ENCODE peak calls at places on chromosomes 12 and 14, in nine cellular contexts. One of them, this sample, is unnamed.

GRCh38 chr12:1542599-1542998 is 51.8 kb downstream of the FBXL14 start:
- DNase-seq in sciatic nerve: no peak
- DNase-seq in COR-L47: no peak
- DNase-seq in KG1: no peak
- DNase-seq in iris pigment epithelial cell: no peak
- DNase-seq in progenitor cell of endocrine pancreas: no peak
- DNase-seq in neuronal stem cell: no peak
- DNase-seq in H7: no peak
- DNase-seq in stimulated activated CD4-positive, alpha-beta T cell treated with anti-CD3 and anti-CD28 coated beads, Interleukin-1b, Interleukin-23, amount 100 ng/mL, for 1 hour: no peak
- DNase-seq in this sample: no peak

GRCh38 chr12:92047058-92047826 is 98.4 kb downstream of the BTG1 start:
- DNase-seq in KG1: no peak
- DNase-seq in progenitor cell of endocrine pancreas: no peak
- DNase-seq in stimulated activated CD4-positive, alpha-beta T cell treated with anti-CD3 and anti-CD28 coated beads, Interleukin-1b, Interleukin-23, amount 100 ng/mL, for 1 hour: no peak
- DNase-seq in iris pigment epithelial cell: no peak
- DNase-seq in H7: no peak
- DNase-seq in neuronal stem cell: no peak
- DNase-seq in sciatic nerve: no peak
- DNase-seq in COR-L47: no peak
- DNase-seq in this sample: peak

GRCh38 chr12:50240096-50240791 is 43.1 kb downstream of the LIMA1 start:
- DNase-seq in progenitor cell of endocrine pancreas: no peak
- DNase-seq in iris pigment epithelial cell: no peak
- DNase-seq in KG1: no peak
- DNase-seq in COR-L47: no peak
- DNase-seq in sciatic nerve: no peak
- DNase-seq in H7: no peak
- DNase-seq in neuronal stem cell: no peak
- DNase-seq in stimulated activated CD4-positive, alpha-beta T cell treated with anti-CD3 and anti-CD28 coated beads, Interleukin-1b, Interleukin-23, amount 100 ng/mL, for 1 hour: no peak
- DNase-seq in this sample: no peak

GRCh38 chr12:96177013-96177412 is 17.2 kb upstream of the ELK3 start:
- DNase-seq in iris pigment epithelial cell: peak
- DNase-seq in neuronal stem cell: no peak
- DNase-seq in stimulated activated CD4-positive, alpha-beta T cell treated with anti-CD3 and anti-CD28 coated beads, Interleukin-1b, Interleukin-23, amount 100 ng/mL, for 1 hour: peak
- DNase-seq in KG1: no peak
- DNase-seq in COR-L47: no peak
- DNase-seq in sciatic nerve: no peak
- DNase-seq in progenitor cell of endocrine pancreas: no peak
- DNase-seq in H7: no peak
- DNase-seq in this sample: no peak

GRCh38 chr12:132622437-132623071 is 4.0 kb downstream of the P2RX2 start:
- DNase-seq in COR-L47: no peak
- DNase-seq in H7: no peak
- DNase-seq in KG1: no peak
- DNase-seq in sciatic nerve: no peak
- DNase-seq in neuronal stem cell: no peak
- DNase-seq in progenitor cell of endocrine pancreas: no peak
- DNase-seq in iris pigment epithelial cell: peak
- DNase-seq in stimulated activated CD4-positive, alpha-beta T cell treated with anti-CD3 and anti-CD28 coated beads, Interleukin-1b, Interleukin-23, amount 100 ng/mL, for 1 hour: no peak
- DNase-seq in this sample: no peak

GRCh38 chr14:51732494-51733080 is 80.9 kb downstream of the FRMD6 start:
- DNase-seq in KG1: no peak
- DNase-seq in neuronal stem cell: no peak
- DNase-seq in H7: no peak
- DNase-seq in progenitor cell of endocrine pancreas: no peak
- DNase-seq in iris pigment epithelial cell: no peak
- DNase-seq in COR-L47: no peak
- DNase-seq in stimulated activated CD4-positive, alpha-beta T cell treated with anti-CD3 and anti-CD28 coated beads, Interleukin-1b, Interleukin-23, amount 100 ng/mL, for 1 hour: no peak
- DNase-seq in sciatic nerve: no peak
- DNase-seq in this sample: no peak

GRCh38 chr14:29752221-29752923 is 175.3 kb downstream of the PRKD1 start:
- DNase-seq in stimulated activated CD4-positive, alpha-beta T cell treated with anti-CD3 and anti-CD28 coated beads, Interleukin-1b, Interleukin-23, amount 100 ng/mL, for 1 hour: no peak
- DNase-seq in sciatic nerve: no peak
- DNase-seq in KG1: no peak
- DNase-seq in COR-L47: no peak
- DNase-seq in progenitor cell of endocrine pancreas: no peak
- DNase-seq in H7: no peak
- DNase-seq in neuronal stem cell: no peak
- DNase-seq in iris pigment epithelial cell: no peak
- DNase-seq in this sample: no peak

GRCh38 chr12:41684997-41685396 is 459.7 kb downstream of the GXYLT1 start:
- DNase-seq in KG1: no peak
- DNase-seq in progenitor cell of endocrine pancreas: no peak
- DNase-seq in iris pigment epithelial cell: no peak
- DNase-seq in COR-L47: no peak
- DNase-seq in stimulated activated CD4-positive, alpha-beta T cell treated with anti-CD3 and anti-CD28 coated beads, Interleukin-1b, Interleukin-23, amount 100 ng/mL, for 1 hour: no peak
- DNase-seq in neuronal stem cell: no peak
- DNase-seq in sciatic nerve: no peak
- DNase-seq in H7: no peak
- DNase-seq in this sample: no peak

GRCh38 chr12:14238224-14238792 is 127.2 kb upstream of the ATF7IP start:
- DNase-seq in H7: no peak
- DNase-seq in iris pigment epithelial cell: peak
- DNase-seq in stimulated activated CD4-positive, alpha-beta T cell treated with anti-CD3 and anti-CD28 coated beads, Interleukin-1b, Interleukin-23, amount 100 ng/mL, for 1 hour: no peak
- DNase-seq in COR-L47: no peak
- DNase-seq in progenitor cell of endocrine pancreas: no peak
- DNase-seq in neuronal stem cell: no peak
- DNase-seq in KG1: no peak
- DNase-seq in sciatic nerve: no peak
- DNase-seq in this sample: peak

GRCh38 chr12:2268478-2269286 is 215.9 kb downstream of the CACNA1C start:
- DNase-seq in iris pigment epithelial cell: peak
- DNase-seq in stimulated activated CD4-positive, alpha-beta T cell treated with anti-CD3 and anti-CD28 coated beads, Interleukin-1b, Interleukin-23, amount 100 ng/mL, for 1 hour: no peak
- DNase-seq in H7: no peak
- DNase-seq in COR-L47: no peak
- DNase-seq in progenitor cell of endocrine pancreas: no peak
- DNase-seq in sciatic nerve: no peak
- DNase-seq in neuronal stem cell: no peak
- DNase-seq in KG1: no peak
- DNase-seq in this sample: peak

GRCh38 chr12:27575099-27575779 is 51.2 kb downstream of the PPFIBP1 start:
- DNase-seq in sciatic nerve: no peak
- DNase-seq in H7: no peak
- DNase-seq in COR-L47: no peak
- DNase-seq in progenitor cell of endocrine pancreas: no peak
- DNase-seq in iris pigment epithelial cell: no peak
- DNase-seq in KG1: no peak
- DNase-seq in stimulated activated CD4-positive, alpha-beta T cell treated with anti-CD3 and anti-CD28 coated beads, Interleukin-1b, Interleukin-23, amount 100 ng/mL, for 1 hour: no peak
- DNase-seq in neuronal stem cell: no peak
- DNase-seq in this sample: no peak

GRCh38 chr12:5965950-5966383 is 20.9 kb upstream of the ANO2 start:
- DNase-seq in iris pigment epithelial cell: peak
- DNase-seq in progenitor cell of endocrine pancreas: peak
- DNase-seq in COR-L47: peak
- DNase-seq in H7: peak
- DNase-seq in sciatic nerve: peak
- DNase-seq in KG1: peak
- DNase-seq in stimulated activated CD4-positive, alpha-beta T cell treated with anti-CD3 and anti-CD28 coated beads, Interleukin-1b, Interleukin-23, amount 100 ng/mL, for 1 hour: peak
- DNase-seq in neuronal stem cell: peak
- DNase-seq in this sample: peak

GRCh38 chr12:113239288-113239771 is 18.1 kb downstream of the TPCN1 start:
- DNase-seq in H7: no peak
- DNase-seq in progenitor cell of endocrine pancreas: no peak
- DNase-seq in iris pigment epithelial cell: no peak
- DNase-seq in stimulated activated CD4-positive, alpha-beta T cell treated with anti-CD3 and anti-CD28 coated beads, Interleukin-1b, Interleukin-23, amount 100 ng/mL, for 1 hour: no peak
- DNase-seq in KG1: no peak
- DNase-seq in sciatic nerve: peak
- DNase-seq in neuronal stem cell: no peak
- DNase-seq in COR-L47: no peak
- DNase-seq in this sample: no peak

GRCh38 chr14:22850944-22851790 is 14.8 kb downstream of the MMP14 start:
- DNase-seq in progenitor cell of endocrine pancreas: no peak
- DNase-seq in H7: peak
- DNase-seq in sciatic nerve: peak
- DNase-seq in stimulated activated CD4-positive, alpha-beta T cell treated with anti-CD3 and anti-CD28 coated beads, Interleukin-1b, Interleukin-23, amount 100 ng/mL, for 1 hour: no peak
- DNase-seq in iris pigment epithelial cell: peak
- DNase-seq in KG1: no peak
- DNase-seq in neuronal stem cell: no peak
- DNase-seq in COR-L47: no peak
- DNase-seq in this sample: peak

GRCh38 chr12:8950287-8950574 is 786 bp upstream of the M6PR start:
- DNase-seq in neuronal stem cell: no peak
- DNase-seq in sciatic nerve: no peak
- DNase-seq in H7: no peak
- DNase-seq in COR-L47: no peak
- DNase-seq in stimulated activated CD4-positive, alpha-beta T cell treated with anti-CD3 and anti-CD28 coated beads, Interleukin-1b, Interleukin-23, amount 100 ng/mL, for 1 hour: no peak
- DNase-seq in KG1: peak
- DNase-seq in progenitor cell of endocrine pancreas: no peak
- DNase-seq in iris pigment epithelial cell: no peak
- DNase-seq in this sample: no peak

This sample was measured in G401.